ENCODE peak calls at places on chromosomes 4 and X, in seven cellular contexts. G is cardiac muscle cell, O is fibroblast of mammary gland, F is suprapubic skin, A is DND-41, L is PC-3, W is colonic mucosa. N is an unnamed sample.

GRCh38 chrX:11532291-11533075 is 133.2 kb downstream of the ARHGAP6 start:
- DNase-seq in G (no peak), O (no peak), F (no peak), A (no peak), L (peak), W (no peak), N (peak)

GRCh38 chrX:33277046-33277445 is 65.7 kb upstream of the DMD start:
- DNase-seq in G (no peak), O (no peak), F (no peak), A (no peak), L (no peak), W (no peak), N (no peak)

GRCh38 chr4:962231-963208 is 10.8 kb downstream of the DGKQ start:
- DNase-seq in G (no peak), O (no peak), F (peak), A (no peak), L (no peak), W (peak), N (no peak)

GRCh38 chrX:68829594-68830485 is 1.0 kb downstream of the EFNB1 start:
- DNase-seq in G (peak), O (peak), F (no peak), A (no peak), L (no peak), W (peak), N (peak)

GRCh38 chr4:47913858-47914218 is 545 bp downstream of the NFXL1 start:
- DNase-seq in G (peak), O (no peak), F (peak), A (peak), L (peak), W (peak), N (no peak)

GRCh38 chr4:115110191-115111166 is 2.9 kb downstream of the NDST4 start:
- DNase-seq in G (no peak), O (no peak), F (no peak), A (no peak), L (peak), W (no peak), N (peak)

GRCh38 chr4:7771541-7772507 is 167.8 kb downstream of the AFAP1 start:
- DNase-seq in G (no peak), O (no peak), F (peak), A (no peak), L (no peak), W (peak), N (no peak)

GRCh38 chr4:16942491-16942890 is 44.0 kb upstream of the LDB2 start:
- DNase-seq in G (no peak), O (no peak), F (no peak), A (no peak), L (no peak), W (no peak), N (no peak)

GRCh38 chrX:119784747-119785446 is 6.5 kb downstream of the RPL39 start:
- DNase-seq in G (peak), O (peak), F (no peak), A (peak), L (peak), W (peak), N (peak)

GRCh38 chr4:48352793-48353192 is 11.5 kb downstream of the SLAIN2 start:
- DNase-seq in G (no peak), O (no peak), F (no peak), A (no peak), L (no peak), W (no peak), N (no peak)

GRCh38 chr4:152643153-152644035 is 36.4 kb downstream of the TMEM154 start:
- DNase-seq in G (peak), O (no peak), F (no peak), A (no peak), L (no peak), W (peak), N (no peak)

GRCh38 chr4:98430708-98431403 is 169.7 kb downstream of the RAP1GDS1 start:
- DNase-seq in G (peak), O (peak), F (no peak), A (no peak), L (peak), W (no peak), N (peak)

GRCh38 chrX:46180258-46180687 is 364.9 kb downstream of the ZNF674 start:
- DNase-seq in G (peak), O (peak), F (no peak), A (peak), L (peak), W (no peak), N (peak)

GRCh38 chr4:38783109-38783460 is 295 bp upstream of the TLR10 start:
- DNase-seq in G (no peak), O (no peak), F (no peak), A (no peak), L (no peak), W (no peak), N (no peak)
- TF ChIP-seq CTCF in G (no peak), O (no peak), F (no peak), A (no peak), L (no peak), W (no peak), N (no peak)

DNA sequence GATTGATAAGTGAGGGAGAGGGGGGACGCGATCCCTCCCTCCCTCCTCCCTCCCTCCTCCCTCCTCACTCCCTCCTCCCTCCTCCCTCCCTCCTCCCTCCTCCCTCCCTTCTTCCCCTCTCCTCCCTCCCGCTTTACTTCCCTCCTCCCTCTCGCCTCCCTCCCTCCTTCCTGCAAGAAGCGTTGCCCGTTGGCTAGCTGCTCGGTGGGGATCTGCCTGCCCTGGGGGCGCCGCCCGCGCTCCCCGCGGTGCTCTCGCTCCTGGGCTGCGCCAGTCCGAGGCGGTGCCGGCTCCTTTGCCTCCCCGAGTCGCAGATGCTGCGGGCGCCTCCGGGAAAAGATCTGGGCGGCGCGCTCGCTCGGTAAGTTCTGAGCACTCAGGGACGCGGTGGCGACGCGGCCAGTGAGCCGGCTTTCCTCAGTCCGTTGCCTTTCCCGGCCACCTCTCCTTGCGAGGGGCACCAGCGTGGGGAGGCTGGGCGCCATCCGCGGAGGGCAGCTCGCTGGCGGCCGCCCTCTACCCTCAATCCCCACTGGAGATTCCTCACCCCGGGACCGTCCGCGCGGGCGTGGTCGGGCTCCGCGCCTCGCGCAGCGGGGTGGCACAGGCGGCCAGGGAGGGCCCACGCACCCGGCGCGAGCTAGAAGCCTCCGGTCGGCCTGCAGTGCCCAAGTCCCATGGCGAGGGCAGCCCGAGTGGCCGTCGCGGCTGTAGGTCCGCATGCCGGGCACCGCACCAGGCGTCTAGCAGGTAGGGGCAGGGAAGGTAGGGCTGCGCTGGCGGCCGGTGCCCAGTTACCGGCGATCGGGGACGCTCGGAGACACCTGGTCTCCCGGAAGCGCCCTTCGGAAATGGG is at the start of gene SLITRK2:
- DNase-seq in G (peak), O (peak), F (no peak), A (no peak), L (no peak), W (no peak), N (no peak)
- H3K4me3 ChIP-seq in G (peak), O (no peak), F (peak), A (no peak), L (no peak), W (no peak), N (no peak)

GRCh38 chrX:51917600-51917999 is 24.2 kb downstream of the MAGED1 start:
- DNase-seq in G (no peak), O (no peak), F (no peak), A (no peak), L (no peak), W (no peak), N (no peak)
- TF ChIP-seq CTCF in G (no peak), O (no peak), F (no peak), A (no peak), L (no peak), W (no peak), N (no peak)

DNA sequence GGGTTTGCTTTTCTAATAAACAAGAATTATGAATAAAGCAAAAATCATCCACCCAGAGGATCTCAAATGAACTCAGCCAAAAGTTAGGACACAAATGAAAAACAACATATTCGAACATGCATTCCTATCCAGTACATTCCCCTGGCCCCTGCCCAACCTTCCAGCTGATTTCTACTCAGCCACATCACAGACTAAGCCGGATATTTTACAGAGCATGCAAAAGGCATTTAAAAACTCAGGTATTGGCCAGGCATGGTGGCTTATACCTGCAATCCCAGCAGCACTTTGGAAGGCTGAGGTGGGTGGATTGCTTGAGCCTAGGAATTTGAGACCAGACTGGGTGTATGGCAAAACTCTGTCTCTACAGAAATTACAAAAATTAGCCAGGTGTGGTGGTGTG is 54.6 kb downstream of the RELL1 start:
- DNase-seq in G (peak), O (peak), F (peak), A (no peak), L (no peak), W (no peak), N (peak)
- H3K4me3 ChIP-seq in G (no peak), O (no peak), F (no peak), A (no peak), L (no peak), W (no peak), N (no peak)

GRCh38 chrX:118761950-118762725 is 34.7 kb downstream of the IL13RA1 start:
- DNase-seq in G (peak), O (peak), F (no peak), A (no peak), L (peak), W (no peak), N (no peak)
- TF ChIP-seq CTCF in G (no peak), O (no peak), F (no peak), A (peak), L (peak), W (no peak), N (peak)

GRCh38 chr4:126221717-126222116 is 907.0 kb downstream of the FAT4 start:
- DNase-seq in G (no peak), O (no peak), F (no peak), A (no peak), L (no peak), W (no peak), N (no peak)

GRCh38 chr4:126213996-126214395 is 899.2 kb downstream of the FAT4 start:
- DNase-seq in G (no peak), O (no peak), F (no peak), A (no peak), L (peak), W (no peak), N (no peak)

GRCh38 chr4:126215759-126216158 is 901.0 kb downstream of the FAT4 start:
- DNase-seq in G (no peak), O (no peak), F (no peak), A (no peak), L (no peak), W (no peak), N (no peak)

GRCh38 chr4:126221262-126221661 is 906.5 kb downstream of the FAT4 start:
- DNase-seq in G (no peak), O (no peak), F (no peak), A (no peak), L (no peak), W (no peak), N (no peak)

DNA sequence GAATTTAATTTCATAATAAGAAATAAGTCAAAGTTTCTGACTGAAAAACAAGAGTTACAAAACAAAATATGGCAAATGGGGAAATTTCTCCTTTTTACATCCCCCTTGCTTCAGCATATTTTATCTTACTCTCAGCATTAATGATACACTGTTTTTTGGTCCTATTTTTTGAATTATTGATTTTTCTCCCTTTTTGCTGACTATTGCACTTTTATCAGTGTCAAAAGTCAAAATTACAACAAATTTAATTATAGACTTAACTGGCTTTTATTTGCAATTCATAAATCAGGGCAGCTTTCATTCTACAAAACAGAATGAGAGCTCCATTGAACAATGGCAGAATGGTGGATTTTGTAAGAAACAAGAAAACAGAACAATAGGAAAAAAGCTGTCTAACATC is 901.9 kb downstream of the FAT4 start:
- DNase-seq in G (no peak), O (no peak), F (no peak), A (no peak), L (no peak), W (no peak), N (no peak)
- H3K4me3 ChIP-seq in G (no peak), O (no peak), F (no peak), A (no peak), L (no peak), W (no peak), N (no peak)

DNA sequence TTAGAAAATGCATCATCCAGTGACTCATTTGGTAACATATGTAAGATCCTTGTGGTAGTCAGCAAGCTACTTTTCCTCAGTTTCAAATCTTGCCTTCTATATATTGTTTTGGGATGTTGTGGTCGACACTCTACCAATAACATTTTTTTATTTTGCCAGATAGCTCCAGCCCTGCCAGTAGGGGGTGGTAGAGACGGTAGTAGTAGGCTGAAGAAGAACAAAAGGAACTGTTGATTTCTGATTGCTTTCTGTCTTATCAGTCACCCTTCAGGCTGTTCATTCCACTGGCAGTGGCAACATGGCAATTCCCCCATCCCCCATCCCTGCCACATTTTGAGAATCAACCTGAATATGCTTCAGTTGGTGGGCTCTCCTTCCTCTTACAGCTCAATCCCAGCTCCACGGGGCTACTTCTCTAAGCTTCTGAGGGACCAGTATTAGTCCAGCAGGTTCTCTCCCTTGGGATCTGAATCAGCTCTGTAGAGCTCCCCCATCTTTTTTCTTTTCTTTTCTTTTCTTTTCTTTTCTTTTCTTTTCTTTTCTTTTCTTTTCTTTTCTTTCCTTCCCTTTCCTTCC is 171.5 kb upstream of the VEGFC start:
- DNase-seq in G (no peak), O (peak), F (no peak), A (peak), L (peak), W (no peak), N (no peak)
- TF ChIP-seq CTCF in G (no peak), O (peak), F (no peak), A (peak), L (peak), W (no peak), N (peak)

DNA sequence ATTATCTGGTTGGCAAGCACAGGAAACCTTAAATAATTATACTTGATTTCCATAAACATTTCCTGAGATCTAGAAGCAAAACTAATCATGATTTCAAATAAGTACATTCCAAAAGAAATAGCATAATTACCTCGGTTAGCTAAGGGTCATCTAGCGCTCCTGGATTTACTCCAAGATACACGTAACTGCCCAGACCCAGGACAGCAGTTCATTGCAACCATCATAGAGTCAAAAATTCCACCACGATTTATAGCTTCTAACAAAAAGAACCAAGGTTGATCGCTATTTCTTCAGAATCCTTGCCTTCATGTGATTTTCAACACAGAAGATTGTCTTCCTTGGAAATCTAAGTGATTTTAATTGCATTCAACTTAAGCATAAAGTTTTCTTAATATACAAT is 1235.5 kb upstream of the TENM3 start:
- DNase-seq in G (no peak), O (peak), F (no peak), A (no peak), L (no peak), W (no peak), N (peak)
- H3K4me3 ChIP-seq in G (no peak), O (no peak), F (no peak), A (no peak), L (no peak), W (no peak), N (no peak)

DNA sequence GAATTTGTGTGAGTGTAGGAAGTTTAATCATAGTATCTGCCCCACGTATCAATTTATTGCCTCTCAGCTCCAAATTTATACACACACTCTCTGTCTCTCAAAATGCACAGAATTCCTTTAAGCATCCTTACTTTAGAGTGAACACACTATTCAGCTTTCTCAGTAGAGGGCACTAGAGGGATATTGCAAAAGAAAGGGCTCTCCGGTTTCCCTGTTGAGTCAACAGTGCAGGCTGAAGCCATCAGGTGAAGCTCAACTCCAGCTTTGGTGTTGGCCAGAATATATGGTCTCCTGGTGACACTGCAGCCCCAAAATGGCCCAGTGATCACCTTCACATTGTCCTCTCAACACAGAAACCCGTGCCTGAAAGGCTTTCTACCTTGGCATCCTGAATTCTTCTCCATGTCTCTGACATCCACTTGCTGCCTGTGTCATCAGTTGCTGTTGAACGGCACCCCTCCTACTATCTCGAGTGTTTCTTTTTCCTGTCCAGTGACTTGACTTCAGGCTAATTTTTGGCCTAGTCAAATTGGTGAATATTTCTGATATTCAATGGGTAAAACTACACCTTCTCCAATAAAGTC is 670.5 kb downstream of the GABRG1 start:
- DNase-seq in G (peak), O (peak), F (no peak), A (no peak), L (peak), W (no peak), N (peak)
- TF ChIP-seq CTCF in G (peak), O (peak), F (no peak), A (peak), L (peak), W (no peak), N (peak)

DNA sequence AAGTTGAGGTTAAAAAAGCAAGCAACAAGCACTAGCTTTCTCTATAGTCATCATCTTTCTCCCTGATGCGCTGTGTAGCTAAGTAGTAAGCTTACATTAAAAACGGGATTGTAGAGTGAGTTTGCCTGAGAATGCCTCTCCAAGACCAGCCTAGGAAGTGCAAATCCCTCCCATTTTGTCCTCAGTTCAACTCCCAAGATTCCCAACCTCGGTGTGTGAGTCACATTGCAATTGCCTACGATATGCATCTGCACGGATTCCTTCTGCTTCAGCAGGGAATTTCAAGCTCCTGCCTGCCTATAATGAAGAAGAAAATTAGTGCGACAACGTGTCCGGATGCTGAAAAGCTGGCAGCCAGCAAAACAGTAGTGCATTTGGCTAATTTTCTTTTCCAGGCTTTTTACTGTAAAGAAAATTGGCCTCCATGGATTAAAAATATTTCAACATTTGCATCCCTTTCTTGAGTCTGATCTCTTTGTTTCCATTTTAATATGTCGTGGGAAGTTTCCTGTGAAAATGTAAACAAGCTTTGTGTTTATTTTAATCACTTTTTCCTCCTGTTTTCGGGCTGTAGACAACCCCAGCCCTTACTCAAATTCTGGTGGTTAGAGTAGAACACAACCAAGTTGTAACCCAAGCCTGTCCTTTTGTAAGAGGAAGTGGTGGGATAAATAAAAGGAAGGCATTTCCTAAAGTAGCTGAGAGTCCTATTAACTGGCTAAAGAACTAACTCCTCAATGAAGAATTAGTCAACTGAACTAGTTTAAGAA is 58.4 kb upstream of the TET2 start:
- DNase-seq in G (peak), O (peak), F (no peak), A (no peak), L (peak), W (peak), N (peak)
- H3K4me3 ChIP-seq in G (no peak), O (peak), F (peak), A (no peak), L (no peak), W (no peak), N (no peak)

N was measured in choroid plexus epithelial cell.